ENCODE peak calls at places on chromosomes 2 and 18, in five cellular contexts. S is colonic mucosa; X is CD4-positive, CD25-positive, alpha-beta regulatory T cell; Y is body of pancreas; Z is heart left ventricle. F is an unnamed sample. For H3K36me3 and H3K27me3, the result is how much of the 10 kb centered on the place peaks cover.

GRCh38 chr18:47204908-47205522 is 28.9 kb upstream of the IER3IP1 start:
- DNase-seq in X (peak), S (peak), Z (no peak), Y (peak), F (no peak)

GRCh38 chr2:41723531-41723930 is 324.3 kb upstream of the PKDCC start:
- DNase-seq in X (no peak), Z (no peak), S (no peak), Y (no peak), F (no peak)

GRCh38 chr2:43840961-43841360 is 2.2 kb downstream of the ABCG8 start:
- DNase-seq in Y (no peak), X (no peak), Z (no peak), S (no peak), F (no peak)

GRCh38 chr2:137977790-137978189 is 13.5 kb downstream of the HNMT start:
- DNase-seq in Y (no peak), S (no peak), Z (no peak), X (no peak), F (no peak)

GRCh38 chr2:32825291-32825712 is 121.5 kb upstream of the LTBP1 start:
- DNase-seq in Y (peak), Z (peak), S (no peak), X (no peak), F (no peak)

GRCh38 chr2:31216734-31217133 is 581 bp downstream of the CAPN14 start:
- DNase-seq in S (no peak), X (peak), Z (no peak), Y (no peak), F (no peak)

GRCh38 chr2:207640160-207640559 is 15.0 kb upstream of the METTL21A start:
- DNase-seq in S (no peak), Z (no peak), X (no peak), Y (no peak), F (no peak)

GRCh38 chr2:239621611-239622010 is 220.8 kb upstream of the HDAC4 start:
- DNase-seq in X (no peak), Z (no peak), Y (no peak), S (no peak), F (no peak)

GRCh38 chr2:232363784-232364615 is 14.6 kb upstream of the ALPP start:
- DNase-seq in S (no peak), Y (no peak), X (peak), Z (no peak), F (peak)

DNA sequence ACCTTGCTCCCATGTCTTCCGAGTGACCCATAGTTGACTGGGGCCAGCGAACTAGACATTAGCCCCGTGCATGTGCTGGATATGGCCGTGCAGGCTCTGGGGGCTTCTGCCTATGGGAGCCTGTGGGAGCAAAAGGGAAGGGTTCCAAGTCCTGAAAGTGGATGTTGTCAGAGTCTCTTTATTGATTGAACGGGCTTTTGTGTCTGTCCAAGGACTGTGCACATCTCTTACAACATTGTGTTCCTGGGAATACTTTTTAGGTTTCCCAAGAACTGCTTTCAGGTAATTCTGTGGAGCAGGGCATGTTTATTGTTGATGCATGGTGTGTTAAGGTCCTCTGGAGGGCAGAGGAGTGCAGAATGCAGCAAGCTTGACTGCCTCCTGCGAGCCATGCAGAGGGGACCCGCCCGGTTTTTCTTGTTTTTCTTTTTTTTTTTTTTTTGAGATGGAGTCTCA is 5.0 kb downstream of the RNF144A start:
- DNase-seq in Y (peak), S (no peak), Z (no peak), X (no peak), F (no peak)
- H3K4me3 ChIP-seq in Y (no peak), S (no peak), Z (no peak), X (no peak), F (no peak)

DNA sequence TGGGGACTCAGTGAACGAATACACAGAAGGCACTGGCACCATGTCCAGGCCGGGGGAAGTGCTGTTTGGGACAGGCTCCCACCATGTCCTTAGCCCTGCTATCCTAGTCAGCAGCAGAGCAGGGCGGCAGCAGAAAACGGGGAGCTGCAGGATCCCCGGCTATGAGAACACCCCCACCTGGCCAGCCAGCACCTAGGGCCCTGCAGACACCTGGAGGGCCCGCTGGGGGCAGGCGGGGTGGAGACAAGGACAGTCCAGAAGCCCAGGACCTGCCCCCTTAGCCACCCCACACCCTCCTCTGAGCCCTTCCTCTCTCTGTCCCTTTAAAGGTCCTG is 48.7 kb downstream of the BIN1 start:
- DNase-seq in X (no peak), Y (no peak), S (no peak), Z (no peak), F (no peak)
- H3K36me3 ChIP-seq in X (under half), Y (under half), S (under half), Z (under half), F (under half)

GRCh38 chr2:113240150-113240914 is 38.4 kb downstream of the PAX8 start:
- DNase-seq in Z (peak), X (no peak), Y (peak), S (peak), F (no peak)

GRCh38 chr2:113236367-113237159 is 42.2 kb downstream of the PAX8 start:
- DNase-seq in Y (no peak), X (no peak), Z (no peak), S (no peak), F (no peak)

GRCh38 chr2:113240915-113241911 is 37.5 kb downstream of the PAX8 start:
- DNase-seq in Z (no peak), S (no peak), X (no peak), Y (peak), F (no peak)

GRCh38 chr2:113234721-113235346 is 43.9 kb downstream of the PAX8 start:
- DNase-seq in X (no peak), Y (no peak), Z (no peak), S (no peak), F (no peak)

GRCh38 chr2:113237604-113238003 is 41.1 kb downstream of the PAX8 start:
- DNase-seq in Y (no peak), S (no peak), Z (no peak), X (no peak), F (no peak)
- H3K27me3 ChIP-seq in Y (under half), S (under half), Z (under half), X (under half), F (under half)

GRCh38 chr2:131035826-131036231 is 57.4 kb downstream of the FAM168B start:
- DNase-seq in Y (no peak), Z (no peak), X (no peak), S (no peak), F (no peak)
- H3K4me3 ChIP-seq in Y (no peak), Z (no peak), X (no peak), S (no peak), F (no peak)

GRCh38 chr2:10133007-10133647 is 10.6 kb downstream of the RRM2 start:
- DNase-seq in Z (no peak), S (no peak), Y (no peak), X (no peak), F (no peak)
- H3K36me3 ChIP-seq in Z (under half), S (under half), Y (under half), X (under half), F (under half)

GRCh38 chr2:15805772-15806171 is 134.6 kb upstream of the MYCN start:
- DNase-seq in Z (no peak), X (no peak), Y (no peak), S (no peak), F (no peak)

GRCh38 chr2:15807418-15808220 is 132.7 kb upstream of the MYCN start:
- DNase-seq in Z (no peak), S (no peak), Y (no peak), X (no peak), F (no peak)

GRCh38 chr2:15805206-15805605 is 135.1 kb upstream of the MYCN start:
- DNase-seq in Y (no peak), X (no peak), Z (no peak), S (no peak), F (no peak)

GRCh38 chr2:15808221-15808574 is 132.2 kb upstream of the MYCN start:
- DNase-seq in S (no peak), X (no peak), Y (no peak), Z (no peak), F (no peak)

GRCh38 chr2:15806801-15807417 is 133.4 kb upstream of the MYCN start:
- DNase-seq in S (no peak), Y (no peak), Z (no peak), X (no peak), F (no peak)
- H3K27me3 ChIP-seq in S (under half), Y (under half), Z (under half), X (under half), F (under half)

DNA sequence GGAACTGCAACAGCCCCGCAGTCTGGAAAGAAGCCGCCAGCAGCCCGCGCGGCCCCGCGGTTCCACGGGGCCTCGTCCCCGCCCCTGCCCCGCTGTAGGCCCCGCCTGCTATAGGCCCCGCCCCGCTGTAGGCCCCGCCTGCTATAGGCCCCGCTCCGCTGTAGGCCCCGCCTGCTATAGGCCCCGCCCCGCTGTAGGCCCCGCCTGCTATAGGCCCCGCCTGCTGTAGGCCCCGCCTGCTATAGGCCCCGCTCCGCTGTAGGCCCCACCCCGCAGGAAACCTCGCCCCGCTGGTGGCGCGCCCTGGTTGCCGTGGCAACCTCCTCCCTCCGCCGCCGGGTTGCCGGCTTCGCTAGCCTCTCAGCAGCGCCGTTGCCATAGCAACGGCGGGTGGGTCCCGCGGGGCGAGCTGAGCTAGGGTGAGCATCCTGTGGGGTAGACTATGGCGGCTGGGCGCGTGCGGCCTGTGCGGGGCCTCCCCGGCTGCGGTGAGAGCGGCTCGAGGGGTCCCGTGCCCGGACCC is 12.2 kb upstream of the KIF1A start:
- DNase-seq in Y (peak), X (peak), Z (peak), S (peak), F (peak)
- H3K4me3 ChIP-seq in Y (no peak), X (peak), Z (peak), S (no peak), F (no peak)

GRCh38 chr2:233456934-233457333 is 102.6 kb downstream of the DGKD start:
- DNase-seq in X (no peak), Z (no peak), Y (no peak), S (no peak), F (no peak)

GRCh38 chr2:233455006-233455405 is 100.7 kb downstream of the DGKD start:
- DNase-seq in X (no peak), S (no peak), Y (peak), Z (no peak), F (no peak)

GRCh38 chr2:233456111-233456510 is 101.8 kb downstream of the DGKD start:
- DNase-seq in Y (no peak), Z (no peak), X (no peak), S (no peak), F (no peak)

GRCh38 chr2:233453916-233454315 is 99.6 kb downstream of the DGKD start:
- DNase-seq in Z (no peak), X (no peak), Y (no peak), S (no peak), F (no peak)

GRCh38 chr2:233455491-233455890 is 101.2 kb downstream of the DGKD start:
- DNase-seq in S (no peak), X (no peak), Z (no peak), Y (no peak), F (no peak)
- H3K36me3 ChIP-seq in S (under half), X (half or more), Z (half or more), Y (under half), F (half or more)